ENCODE peak calls at places on chromosomes 1 and 21, in six cellular contexts. L is NCI-H460, A is H54, T is skeletal muscle cell, C is substantia nigra, F is heart right ventricle. R is an unnamed sample.

GRCh38 chr1:84406209-84406917 is 8.1 kb downstream of the DNASE2B start:
- DNase-seq in A (no peak), F (no peak), T (no peak), C (no peak), L (no peak), R (no peak)

GRCh38 chr21:25485914-25486313 is 121.4 kb downstream of the MRPL39 start:
- DNase-seq in T (no peak), F (no peak), C (no peak), A (no peak), L (no peak), R (no peak)

GRCh38 chr21:42527489-42528158 is 14.0 kb downstream of the SLC37A1 start:
- DNase-seq in L (no peak), F (no peak), A (no peak), C (no peak), T (no peak), R (no peak)

GRCh38 chr1:174789399-174789798 is 210.3 kb upstream of the CACYBP start:
- DNase-seq in A (peak), T (peak), F (no peak), L (no peak), C (no peak), R (no peak)

GRCh38 chr1:201719812-201720521 is 109.0 kb upstream of the IPO9 start:
- DNase-seq in C (peak), T (peak), F (peak), A (no peak), L (no peak), R (peak)

GRCh38 chr21:46126321-46127238 is 28.7 kb downstream of the COL6A2 start:
- DNase-seq in L (no peak), F (peak), T (no peak), A (no peak), C (no peak), R (peak)

GRCh38 chr1:109499661-109500536 is 6.0 kb downstream of the CYB561D1 start:
- DNase-seq in C (no peak), F (no peak), T (no peak), A (no peak), L (no peak), R (peak)

GRCh38 chr1:242731446-242731845 is 206.9 kb upstream of the PLD5 start:
- DNase-seq in L (no peak), F (no peak), T (no peak), A (no peak), C (no peak), R (no peak)

GRCh38 chr1:199551967-199552565 is 475.4 kb upstream of the NR5A2 start:
- DNase-seq in F (peak), A (peak), T (peak), L (peak), C (no peak), R (no peak)

GRCh38 chr1:32100359-32100758 is 7.5 kb upstream of the KPNA6 start:
- DNase-seq in L (no peak), A (no peak), T (no peak), F (peak), C (no peak), R (peak)

GRCh38 chr1:204920511-204920910 is 49.8 kb downstream of the NFASC start:
- DNase-seq in L (no peak), F (no peak), C (no peak), T (no peak), A (no peak), R (no peak)

GRCh38 chr1:92989936-92990582 is 28.8 kb upstream of the DIPK1A start:
- DNase-seq in C (no peak), L (no peak), T (no peak), F (no peak), A (no peak), R (no peak)

GRCh38 chr1:22132517-22133235 is 10.2 kb downstream of the WNT4 start:
- DNase-seq in F (no peak), C (no peak), A (peak), L (no peak), T (no peak), R (peak)

GRCh38 chr1:99119193-99119592 is 114.5 kb upstream of the PLPPR5 start:
- DNase-seq in F (no peak), L (no peak), T (no peak), A (no peak), C (no peak), R (no peak)

GRCh38 chr1:27940297-27940696 is 5.5 kb downstream of the SMPDL3B start:
- DNase-seq in C (no peak), L (no peak), F (peak), T (no peak), A (no peak), R (peak)

GRCh38 chr1:66313446-66313845 is 220.5 kb upstream of the SGIP1 start:
- DNase-seq in F (no peak), C (no peak), A (no peak), L (no peak), T (peak), R (no peak)

GRCh38 chr1:41919764-41920397 is 1.2 kb upstream of the HIVEP3 start:
- DNase-seq in T (no peak), C (no peak), L (no peak), A (peak), F (peak), R (peak)

GRCh38 chr1:9275567-9276034 is 17.1 kb upstream of the SPSB1 start:
- DNase-seq in L (peak), T (peak), A (peak), F (no peak), C (no peak), R (no peak)

GRCh38 chr1:217138173-217138838 is 415.1 kb upstream of the ESRRG start:
- DNase-seq in T (no peak), F (no peak), A (no peak), C (no peak), L (no peak), R (no peak)

GRCh38 chr21:36882776-36883175 is 83.7 kb downstream of the HLCS start:
- DNase-seq in T (no peak), C (no peak), L (no peak), F (no peak), A (no peak), R (no peak)

GRCh38 chr1:7975212-7975865 is 13.8 kb downstream of the PARK7 start:
- DNase-seq in A (peak), F (peak), T (peak), L (peak), C (peak), R (peak)

GRCh38 chr1:50109647-50110075 is 941 bp downstream of the ELAVL4 start:
- DNase-seq in L (no peak), T (no peak), C (no peak), F (no peak), A (no peak), R (no peak)

GRCh38 chr1:152926091-152926490 is 17.7 kb downstream of the IVL start:
- DNase-seq in T (peak), F (no peak), C (no peak), A (no peak), L (peak), R (no peak)

GRCh38 chr21:45353200-45353599 is 51.8 kb upstream of the COL18A1 start:
- DNase-seq in C (no peak), T (no peak), F (no peak), L (no peak), A (no peak), R (peak)

GRCh38 chr1:118788372-118788955 is 199.7 kb downstream of the TBX15 start:
- DNase-seq in T (peak), A (no peak), F (peak), L (no peak), C (no peak), R (no peak)

GRCh38 chr1:33177996-33178540 is 3.8 kb downstream of the TRIM62 start:
- DNase-seq in F (no peak), A (no peak), T (no peak), C (no peak), L (no peak), R (no peak)

GRCh38 chr1:203673550-203674411 is 47.1 kb downstream of the ATP2B4 start:
- DNase-seq in T (peak), A (peak), F (peak), C (no peak), L (peak), R (no peak)

GRCh38 chr1:168206111-168206510 is 19.7 kb upstream of the SFT2D2 start:
- DNase-seq in A (no peak), C (no peak), L (no peak), F (no peak), T (no peak), R (no peak)

GRCh38 chr1:31412732-31413404 is at the start of gene SERINC2:
- DNase-seq in T (no peak), F (no peak), L (peak), A (peak), C (no peak), R (peak)

GRCh38 chr21:20083925-20084324 is 914.3 kb upstream of the NCAM2 start:
- DNase-seq in A (no peak), F (no peak), C (no peak), T (no peak), L (no peak), R (no peak)

R was measured in right cardiac atrium.